ENCODE peak calls at places on chromosomes 3 and 15, in four cellular contexts. J is neural progenitor cell, Z is MM.1S, Q is GM23248. L is an unnamed sample.

GRCh38 chr3:127263586-127264231 is 24.1 kb downstream of the PRR20G start:
- DNase-seq in Q (no peak), J (no peak), Z (no peak), L (no peak)

GRCh38 chr3:104367000-104367399 is 999.7 kb upstream of the ALCAM start:
- DNase-seq in Z (no peak), J (no peak), Q (no peak), L (no peak)

GRCh38 chr3:164524201-164524600 is 554.1 kb downstream of the SI start:
- DNase-seq in Z (no peak), Q (no peak), J (no peak), L (no peak)

GRCh38 chr15:71973366-71973765 is 144.6 kb downstream of the MYO9A start:
- DNase-seq in J (no peak), Z (no peak), Q (no peak), L (no peak)

GRCh38 chr3:195081242-195081963 is 189.6 kb downstream of the XXYLT1 start:
- DNase-seq in J (no peak), Z (no peak), Q (no peak), L (no peak)

GRCh38 chr3:170037463-170038433 is at the start of gene GPR160:
- DNase-seq in Q (peak), J (peak), Z (peak), L (peak)

GRCh38 chr15:39125904-39126303 is 455.0 kb upstream of the THBS1 start:
- DNase-seq in Z (peak), J (peak), Q (peak), L (peak)

GRCh38 chr15:98581715-98582114 is 66.6 kb upstream of the IGF1R start:
- DNase-seq in Z (no peak), Q (no peak), J (no peak), L (peak)

GRCh38 chr15:72271895-72272212 is 500 bp downstream of the PARP6 start:
- DNase-seq in Z (peak), Q (peak), J (peak), L (peak)

GRCh38 chr3:157089455-157090221 is 70.3 kb downstream of the CCNL1 start:
- DNase-seq in Q (no peak), Z (no peak), J (no peak), L (peak)

GRCh38 chr3:10399634-10400033 is 78.7 kb upstream of the SEC13 start:
- DNase-seq in J (no peak), Q (no peak), Z (no peak), L (no peak)

GRCh38 chr3:149401215-149401925 is 23.9 kb upstream of the TM4SF1 start:
- DNase-seq in Q (peak), Z (no peak), J (no peak), L (no peak)

GRCh38 chr3:175692256-175692655 is 833.1 kb downstream of the NAALADL2 start:
- DNase-seq in Z (no peak), J (no peak), Q (no peak), L (no peak)

GRCh38 chr15:56715220-56715619 is 18.1 kb downstream of the ZNF280D start:
- DNase-seq in Q (no peak), J (no peak), Z (no peak), L (no peak)

GRCh38 chr3:32780735-32781210 is 37.0 kb upstream of the TRIM71 start:
- DNase-seq in Z (peak), J (peak), Q (peak), L (peak)

GRCh38 chr3:65356331-65357286 is 668.8 kb upstream of the ADAMTS9 start:
- DNase-seq in Z (no peak), J (peak), Q (peak), L (peak)

GRCh38 chr15:89333959-89334509 is 590 bp downstream of the POLG start:
- DNase-seq in J (no peak), Z (no peak), Q (no peak), L (no peak)

GRCh38 chr3:143831208-143831607 is 17.1 kb downstream of the SLC9A9 start:
- DNase-seq in Q (peak), J (no peak), Z (peak), L (no peak)

GRCh38 chr3:105429034-105429762 is 62.5 kb downstream of the ALCAM start:
- DNase-seq in Z (no peak), J (no peak), Q (peak), L (no peak)

GRCh38 chr3:108486910-108487309 is 23.5 kb downstream of the MYH15 start:
- DNase-seq in J (no peak), Q (peak), Z (no peak), L (no peak)

GRCh38 chr3:189947948-189948723 is 172.6 kb downstream of the P3H2 start:
- DNase-seq in J (peak), Z (peak), Q (peak), L (peak)

GRCh38 chr15:87365221-87365620 is 891.3 kb downstream of the NTRK3 start:
- DNase-seq in J (no peak), Z (no peak), Q (peak), L (no peak)

GRCh38 chr15:87362531-87362930 is 894.0 kb downstream of the NTRK3 start:
- DNase-seq in Q (peak), J (no peak), Z (no peak), L (no peak)

GRCh38 chr15:87369269-87369668 is 887.3 kb downstream of the NTRK3 start:
- DNase-seq in Z (no peak), J (no peak), Q (peak), L (no peak)

GRCh38 chr15:87368511-87368910 is 888.0 kb downstream of the NTRK3 start:
- DNase-seq in Q (peak), J (no peak), Z (no peak), L (no peak)
- TF ChIP-seq EZH2phosphoT487 in Q (no peak), J (no peak), Z (no peak), L (no peak)

GRCh38 chr15:67803299-67803698 is 22.0 kb upstream of the SKOR1 start:
- DNase-seq in Z (no peak), Q (no peak), J (no peak), L (no peak)

GRCh38 chr15:67805008-67805681 is 20.2 kb upstream of the SKOR1 start:
- DNase-seq in Z (no peak), J (no peak), Q (no peak), L (no peak)

GRCh38 chr15:67805871-67806538 is 19.3 kb upstream of the SKOR1 start:
- DNase-seq in J (peak), Q (no peak), Z (no peak), L (no peak)

GRCh38 chr15:67801926-67802914 is 23.1 kb upstream of the SKOR1 start:
- DNase-seq in Z (no peak), J (no peak), Q (no peak), L (no peak)

DNA sequence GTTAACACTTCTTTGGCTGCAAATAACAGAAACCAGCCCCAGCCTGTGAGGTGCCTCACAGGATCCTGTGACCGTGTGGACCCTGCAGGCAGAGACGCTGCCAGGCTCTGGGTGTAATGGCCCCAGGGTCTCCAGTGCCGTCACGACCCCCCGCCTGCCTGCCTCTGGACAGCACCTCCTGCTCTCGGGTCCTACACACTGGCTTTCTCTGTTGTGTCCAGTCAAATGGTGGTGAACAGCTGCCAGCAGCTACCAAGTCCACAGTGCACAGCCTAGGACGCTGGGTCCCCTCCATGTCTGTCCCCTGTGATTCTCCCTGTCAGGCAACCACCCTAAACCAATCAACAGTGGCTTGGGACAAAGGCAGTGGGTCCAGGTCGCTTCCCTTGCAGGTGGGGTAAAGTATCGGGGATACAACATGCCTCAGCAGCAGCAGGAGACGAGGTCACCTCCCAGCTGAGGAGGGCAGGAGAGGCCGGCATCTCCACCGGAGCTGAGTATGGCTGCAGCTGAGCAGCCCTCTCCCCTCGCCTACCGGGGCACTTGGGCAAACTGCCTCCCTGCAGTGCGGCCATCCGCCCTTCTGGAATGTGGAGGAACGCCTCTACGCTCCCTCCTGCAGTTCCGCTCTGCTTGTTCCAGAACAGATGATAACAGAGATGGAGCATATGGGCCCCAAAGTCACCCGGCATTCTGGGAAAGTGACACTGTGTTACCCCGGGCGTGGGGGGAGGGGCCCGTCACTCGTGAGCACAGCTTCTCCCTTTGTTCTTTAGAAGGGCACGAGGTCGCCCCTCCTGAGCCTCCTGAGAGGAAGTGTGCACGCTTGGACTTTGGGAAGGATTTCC is 21.1 kb upstream of the SKOR1 start:
- DNase-seq in Z (no peak), J (peak), Q (no peak), L (peak)
- TF ChIP-seq EZH2phosphoT487 in Z (no peak), J (no peak), Q (no peak), L (no peak)

DNA sequence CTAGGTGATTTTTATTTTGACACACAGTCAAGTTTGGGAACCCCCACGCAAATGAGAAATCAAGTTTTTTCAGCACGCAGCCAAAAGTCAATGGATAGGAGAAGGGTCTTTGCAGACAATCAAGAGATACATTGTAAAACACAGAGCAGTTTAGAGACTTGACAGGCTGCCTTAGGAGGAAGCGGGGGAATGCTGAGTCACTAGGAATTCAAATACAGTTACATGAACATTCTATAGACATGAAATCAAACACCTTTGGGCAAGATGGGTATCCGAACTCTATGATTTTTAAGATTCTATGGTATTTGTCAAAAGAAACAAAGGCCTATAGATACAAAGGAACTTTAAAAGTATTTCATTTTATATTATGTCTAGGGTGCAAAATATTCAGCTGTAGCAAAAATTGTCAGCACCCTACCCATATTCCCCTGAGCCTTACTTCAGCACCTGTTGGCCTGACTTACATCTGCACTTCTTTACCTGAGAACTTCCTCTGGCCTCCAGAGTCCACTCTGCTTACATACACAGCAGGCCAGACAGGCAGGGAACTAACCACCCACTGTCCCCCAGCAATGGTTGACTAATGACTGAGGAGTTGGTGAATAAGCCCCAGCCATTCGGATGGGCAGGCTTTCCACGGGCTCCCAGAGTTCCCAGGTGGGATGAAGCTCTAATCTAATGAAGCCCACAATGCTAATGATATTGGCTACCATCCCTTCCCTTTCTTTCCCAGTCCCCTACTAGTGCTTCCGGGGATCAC is 289.3 kb upstream of the RORA start:
- DNase-seq in Z (no peak), J (peak), Q (no peak), L (no peak)
- TF ChIP-seq EZH2phosphoT487 in Z (no peak), J (no peak), Q (no peak), L (no peak)

GRCh38 chr3:99545941-99546580 is 92.3 kb upstream of the COL8A1 start:
- DNase-seq in J (no peak), Z (peak), Q (no peak), L (no peak)

GRCh38 chr3:99543796-99544195 is 94.6 kb upstream of the COL8A1 start:
- DNase-seq in Z (no peak), Q (no peak), J (no peak), L (no peak)

GRCh38 chr3:99542771-99543518 is 95.4 kb upstream of the COL8A1 start:
- DNase-seq in Q (no peak), Z (peak), J (no peak), L (peak)

GRCh38 chr3:99548674-99549073 is 89.7 kb upstream of the COL8A1 start:
- DNase-seq in Q (no peak), Z (no peak), J (no peak), L (no peak)

GRCh38 chr3:99544819-99545281 is 93.5 kb upstream of the COL8A1 start:
- DNase-seq in Q (peak), J (no peak), Z (no peak), L (no peak)
- TF ChIP-seq EZH2phosphoT487 in Q (peak), J (no peak), Z (no peak), L (no peak)

DNA sequence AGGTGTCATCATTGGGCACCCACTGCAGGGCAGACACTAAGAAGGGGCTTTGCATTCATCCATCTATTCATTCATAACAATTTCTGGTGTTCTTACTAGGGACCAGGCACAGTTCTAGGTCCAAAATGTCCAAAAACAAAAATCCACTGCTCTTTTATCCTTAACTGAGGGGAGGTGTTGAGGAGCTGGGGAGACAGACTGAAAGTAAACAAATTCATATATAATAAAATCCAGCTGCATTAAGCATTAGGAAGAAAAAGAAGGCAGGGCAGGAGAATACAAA is 1.1 kb downstream of the EIF4E3 start:
- DNase-seq in J (no peak), Q (no peak), Z (no peak), L (no peak)
- TF ChIP-seq EZH2phosphoT487 in J (no peak), Q (no peak), Z (no peak), L (no peak)

GRCh38 chr3:144866504-144866903 is 894.9 kb downstream of the DIPK2A start:
- DNase-seq in Z (no peak), J (no peak), Q (no peak), L (no peak)

GRCh38 chr3:144865886-144866285 is 894.3 kb downstream of the DIPK2A start:
- DNase-seq in Z (no peak), J (no peak), Q (no peak), L (no peak)

GRCh38 chr3:144864646-144865045 is 893.0 kb downstream of the DIPK2A start:
- DNase-seq in J (no peak), Z (no peak), Q (no peak), L (no peak)

DNA sequence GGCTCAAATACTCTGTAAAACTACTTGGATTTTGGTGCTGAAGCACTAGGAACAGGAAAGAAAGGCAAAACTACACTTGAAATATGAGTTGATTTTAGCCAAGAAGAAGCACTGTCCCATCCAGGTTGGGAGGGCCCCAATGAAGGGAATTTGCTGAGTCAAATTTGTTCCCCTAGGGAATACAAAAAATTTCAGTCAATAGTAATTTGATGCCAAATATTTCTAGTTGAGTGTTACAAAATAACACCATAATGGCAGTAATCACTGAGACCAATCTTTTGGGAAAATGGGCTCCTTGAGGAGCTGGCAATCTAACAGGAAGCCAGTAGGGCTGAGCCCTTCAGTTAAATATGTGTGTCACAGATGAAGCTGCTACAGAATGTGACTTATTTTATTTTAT is 896.9 kb downstream of the DIPK2A start:
- DNase-seq in Q (no peak), Z (no peak), J (no peak), L (no peak)
- TF ChIP-seq EZH2phosphoT487 in Q (no peak), Z (no peak), J (no peak), L (no peak)

GRCh38 chr15:25055356-25056068 is 100.7 kb downstream of the SNRPN start:
- DNase-seq in Q (no peak), Z (no peak), J (no peak), L (no peak)
- TF ChIP-seq EZH2phosphoT487 in Q (no peak), Z (no peak), J (no peak), L (no peak)

GRCh38 chr3:113151475-113152031 is 59.8 kb upstream of the BOC start:
- DNase-seq in Z (no peak), Q (no peak), J (no peak), L (no peak)
- TF ChIP-seq EZH2phosphoT487 in Z (no peak), Q (no peak), J (no peak), L (no peak)

DNA sequence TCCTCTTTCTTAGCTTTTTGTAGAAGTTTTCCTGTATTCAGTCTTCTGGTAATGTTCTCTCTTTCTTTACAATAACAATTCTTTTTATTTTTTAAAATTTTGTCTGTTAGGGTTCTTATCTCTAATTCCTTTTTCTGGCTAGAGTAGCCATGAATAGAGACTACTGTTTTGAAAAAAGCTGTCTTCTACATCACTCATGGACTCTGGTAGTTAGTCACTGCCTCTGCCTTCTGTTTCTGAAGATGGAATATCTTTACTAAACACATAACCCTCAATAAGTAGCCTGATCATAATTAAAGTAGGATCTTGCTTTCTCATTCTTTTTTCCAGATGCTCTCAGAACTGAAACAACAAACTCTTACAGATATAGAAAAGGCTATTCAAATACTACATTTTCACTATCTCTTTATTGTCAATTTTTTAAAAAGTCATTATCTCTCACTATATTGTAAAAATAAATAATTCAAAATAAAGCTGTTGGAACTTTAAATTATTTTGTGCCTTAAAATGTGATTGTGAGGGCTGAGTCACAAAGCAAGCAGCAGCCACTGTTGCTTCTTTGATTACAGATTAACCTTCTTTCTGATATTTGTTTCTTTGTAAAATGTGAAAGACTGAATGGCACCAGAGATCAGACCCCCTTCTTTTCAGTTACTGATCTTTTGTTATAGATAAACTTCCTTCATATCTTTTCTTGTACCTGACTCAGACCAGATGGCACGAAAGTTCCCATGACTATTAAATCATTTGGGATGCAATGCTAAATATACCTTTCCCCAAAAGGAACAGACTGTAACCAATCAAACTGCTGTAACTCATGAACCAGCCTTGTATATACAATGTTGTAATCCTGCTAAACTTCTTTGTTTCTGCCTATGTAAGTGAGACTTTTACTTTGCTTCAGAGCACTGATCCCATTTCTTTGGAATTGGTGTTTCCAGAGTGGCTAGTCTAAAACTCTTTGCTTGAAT is 1159.5 kb downstream of the IGSF11 start:
- DNase-seq in Q (no peak), J (peak), Z (no peak), L (no peak)
- TF ChIP-seq EZH2phosphoT487 in Q (no peak), J (no peak), Z (no peak), L (no peak)

GRCh38 chr3:133676336-133677118 is 14.8 kb upstream of the TOPBP1 start:
- DNase-seq in Q (no peak), J (no peak), Z (no peak), L (peak)

GRCh38 chr3:133675631-133676335 is 14.0 kb upstream of the TOPBP1 start:
- DNase-seq in Q (no peak), Z (peak), J (no peak), L (peak)

GRCh38 chr3:133672461-133672860 is 10.7 kb upstream of the TOPBP1 start:
- DNase-seq in Z (no peak), Q (no peak), J (no peak), L (no peak)

GRCh38 chr3:133673746-133674145 is 12.0 kb upstream of the TOPBP1 start:
- DNase-seq in Z (no peak), J (no peak), Q (no peak), L (peak)

GRCh38 chr3:133674290-133674912 is 12.7 kb upstream of the TOPBP1 start:
- DNase-seq in Z (peak), J (peak), Q (peak), L (peak)
- TF ChIP-seq EZH2phosphoT487 in Z (no peak), J (peak), Q (no peak), L (no peak)